ENCODE peak calls at places on chromosomes 2 and 18, in ten cellular contexts. X, M, J, U, E, Z, P, A, D and F are unnamed samples.

GRCh38 chr2:135792401-135793152 is 44.4 kb downstream of the LCT start:
- DNase-seq in X (no peak), M (no peak), J (no peak), U (no peak), E (no peak), Z (no peak), P (no peak), A (no peak), D (no peak), F (no peak)

GRCh38 chr2:202072737-202073396 is at the start of gene KIAA2012:
- DNase-seq in X (no peak), M (no peak), J (no peak), U (no peak), E (no peak), Z (no peak), P (no peak), A (no peak), D (no peak), F (no peak)

GRCh38 chr2:226977775-226978190 is 141.9 kb downstream of the RHBDD1 start:
- DNase-seq in X (no peak), M (peak), J (peak), U (no peak), E (peak), Z (peak), P (no peak), A (no peak), D (peak), F (peak)

GRCh38 chr18:8667846-8668245 is 37.5 kb upstream of the MTCL1 start:
- DNase-seq in X (no peak), M (no peak), J (peak), U (no peak), E (no peak), Z (peak), P (no peak), A (no peak), D (no peak), F (no peak)

GRCh38 chr2:30421551-30422436 is 25.3 kb upstream of the LCLAT1 start:
- DNase-seq in X (no peak), M (no peak), J (peak), U (no peak), E (peak), Z (peak), P (no peak), A (no peak), D (no peak), F (no peak)

GRCh38 chr2:236873666-236874065 is 212.0 kb upstream of the COPS8 start:
- DNase-seq in X (no peak), M (no peak), J (no peak), U (no peak), E (peak), Z (peak), P (no peak), A (no peak), D (no peak), F (no peak)

GRCh38 chr18:52402814-52403213 is 62.8 kb downstream of the DCC start:
- DNase-seq in X (no peak), M (no peak), J (no peak), U (no peak), E (no peak), Z (no peak), P (no peak), A (no peak), D (no peak), F (no peak)

GRCh38 chr2:190328748-190329147 is 9.1 kb upstream of the HIBCH start:
- DNase-seq in X (peak), M (peak), J (peak), U (no peak), E (no peak), Z (peak), P (no peak), A (no peak), D (no peak), F (no peak)

GRCh38 chr2:58449286-58450010 is 208.3 kb upstream of the FANCL start:
- DNase-seq in X (no peak), M (peak), J (no peak), U (no peak), E (no peak), Z (no peak), P (no peak), A (peak), D (no peak), F (no peak)

GRCh38 chr2:236393581-236393980 is 129.4 kb upstream of the ASB18 start:
- DNase-seq in X (no peak), M (no peak), J (no peak), U (no peak), E (no peak), Z (no peak), P (no peak), A (no peak), D (no peak), F (no peak)

GRCh38 chr2:177728920-177729319 is 336.3 kb downstream of the AGPS start:
- DNase-seq in X (no peak), M (no peak), J (no peak), U (no peak), E (no peak), Z (no peak), P (no peak), A (no peak), D (no peak), F (no peak)

GRCh38 chr2:241227635-241227993 is 39.1 kb downstream of the ANO7 start:
- DNase-seq in X (no peak), M (no peak), J (no peak), U (no peak), E (no peak), Z (no peak), P (no peak), A (no peak), D (no peak), F (no peak)

GRCh38 chr18:57523171-57523956 is 63.1 kb downstream of the FECH start:
- DNase-seq in X (no peak), M (no peak), J (no peak), U (no peak), E (no peak), Z (no peak), P (peak), A (no peak), D (no peak), F (no peak)

GRCh38 chr18:42047721-42048120 is 92.7 kb downstream of the PIK3C3 start:
- DNase-seq in X (peak), M (peak), J (peak), U (no peak), E (peak), Z (peak), P (no peak), A (no peak), D (no peak), F (no peak)

GRCh38 chr2:178829299-178829698 is 22.1 kb upstream of the TTN start:
- DNase-seq in X (no peak), M (no peak), J (peak), U (no peak), E (no peak), Z (peak), P (no peak), A (no peak), D (no peak), F (no peak)

GRCh38 chr18:43031169-43031568 is 84.3 kb downstream of the RIT2 start:
- DNase-seq in X (no peak), M (no peak), J (peak), U (no peak), E (no peak), Z (no peak), P (no peak), A (no peak), D (no peak), F (no peak)

GRCh38 chr2:201839727-201840126 is 33.4 kb downstream of the CDK15 start:
- DNase-seq in X (no peak), M (no peak), J (peak), U (no peak), E (no peak), Z (peak), P (no peak), A (no peak), D (no peak), F (no peak)

GRCh38 chr2:9763356-9764152 is 79.7 kb upstream of the TAF1B start:
- DNase-seq in X (peak), M (peak), J (no peak), U (no peak), E (no peak), Z (no peak), P (no peak), A (no peak), D (no peak), F (no peak)

DNA sequence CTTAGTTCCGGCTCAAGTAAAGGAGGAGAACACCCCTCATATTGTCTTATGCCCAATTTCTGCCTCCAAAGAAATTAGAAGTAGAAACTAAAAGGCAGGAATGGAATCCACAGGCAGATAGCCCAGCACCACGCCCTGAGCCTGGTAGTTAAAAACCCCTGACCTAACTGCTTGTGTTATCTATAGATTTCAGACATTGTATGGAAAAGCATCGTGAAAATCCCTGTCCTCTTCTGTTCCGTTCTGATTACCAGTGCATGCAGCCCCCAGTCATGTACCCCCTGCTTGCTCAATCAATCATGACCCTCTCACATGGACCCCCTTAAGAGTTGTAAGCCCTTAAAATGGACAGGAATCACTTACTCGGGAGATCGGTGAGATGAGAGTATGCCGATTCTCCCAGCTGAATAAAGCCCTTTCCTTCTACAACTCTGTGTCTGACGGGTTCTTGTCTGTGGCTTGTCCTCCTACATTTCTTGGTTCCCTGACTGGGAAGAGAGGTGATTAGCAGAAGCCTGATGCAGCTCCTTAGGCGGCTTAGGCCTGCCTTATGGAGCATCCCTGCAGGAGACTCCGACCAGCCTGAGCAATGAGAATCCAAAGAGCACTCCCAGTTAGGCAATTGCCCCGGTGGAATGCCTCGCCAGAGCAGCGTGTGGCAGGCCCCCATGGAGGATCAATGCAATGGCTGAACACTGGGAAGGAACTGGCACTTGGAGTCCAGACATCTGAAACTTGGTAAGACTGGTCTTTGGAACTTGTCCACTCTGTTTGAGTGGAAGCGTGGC is 362.6 kb upstream of the TCF4 start:
- DNase-seq in X (no peak), M (no peak), J (no peak), U (no peak), E (no peak), Z (no peak), P (no peak), A (no peak), D (no peak), F (no peak)
- TF ChIP-seq CTCF in X (no peak), M (no peak), J (no peak), U (no peak), E (no peak), Z (no peak), P (no peak), A (no peak), D (no peak), F (no peak)

GRCh38 chr18:70600225-70600925 is 311.5 kb downstream of the SOCS6 start:
- DNase-seq in X (no peak), M (no peak), J (no peak), U (no peak), E (no peak), Z (no peak), P (no peak), A (no peak), D (no peak), F (no peak)
- H3K4me3 ChIP-seq in X (no peak), M (no peak), J (no peak), U (no peak), E (no peak), Z (no peak), P (no peak), A (no peak), D (no peak), F (no peak)

GRCh38 chr2:170999654-171000053 is 70.6 kb downstream of the GORASP2 start:
- DNase-seq in X (no peak), M (no peak), J (no peak), U (no peak), E (no peak), Z (no peak), P (no peak), A (no peak), D (no peak), F (no peak)

GRCh38 chr2:170991398-170992185 is 62.5 kb downstream of the GORASP2 start:
- DNase-seq in X (no peak), M (no peak), J (no peak), U (no peak), E (no peak), Z (no peak), P (no peak), A (no peak), D (no peak), F (no peak)

GRCh38 chr2:170997893-170998477 is 68.9 kb downstream of the GORASP2 start:
- DNase-seq in X (no peak), M (no peak), J (no peak), U (no peak), E (no peak), Z (no peak), P (no peak), A (no peak), D (no peak), F (peak)

GRCh38 chr2:170996316-170996715 is 67.3 kb downstream of the GORASP2 start:
- DNase-seq in X (no peak), M (no peak), J (peak), U (no peak), E (no peak), Z (peak), P (no peak), A (no peak), D (no peak), F (no peak)
- TF ChIP-seq CTCF in X (no peak), M (no peak), J (peak), U (no peak), E (no peak), Z (peak), P (no peak), A (no peak), D (no peak), F (no peak)

GRCh38 chr18:77167276-77167675 is 34.7 kb upstream of the MBP start:
- DNase-seq in X (no peak), M (no peak), J (no peak), U (no peak), E (no peak), Z (no peak), P (no peak), A (no peak), D (no peak), F (no peak)
- H3K4me3 ChIP-seq in X (no peak), M (no peak), J (no peak), U (no peak), E (no peak), Z (no peak), P (no peak), A (no peak), D (no peak), F (no peak)

GRCh38 chr2:151729837-151730236 is 4.4 kb downstream of the NEB start:
- DNase-seq in X (no peak), M (no peak), J (no peak), U (no peak), E (no peak), Z (no peak), P (no peak), A (no peak), D (no peak), F (no peak)

GRCh38 chr2:151729416-151729811 is 4.9 kb downstream of the NEB start:
- DNase-seq in X (no peak), M (no peak), J (no peak), U (no peak), E (no peak), Z (no peak), P (no peak), A (no peak), D (no peak), F (no peak)

GRCh38 chr2:151730242-151730975 is 3.9 kb downstream of the NEB start:
- DNase-seq in X (no peak), M (no peak), J (peak), U (no peak), E (peak), Z (no peak), P (no peak), A (peak), D (no peak), F (no peak)

GRCh38 chr2:151727593-151728552 is 6.4 kb downstream of the NEB start:
- DNase-seq in X (no peak), M (no peak), J (no peak), U (no peak), E (no peak), Z (no peak), P (no peak), A (no peak), D (no peak), F (no peak)

GRCh38 chr2:151728736-151729415 is 5.4 kb downstream of the NEB start:
- DNase-seq in X (no peak), M (no peak), J (no peak), U (no peak), E (no peak), Z (no peak), P (no peak), A (no peak), D (no peak), F (no peak)
- TF ChIP-seq CTCF in X (no peak), M (peak), J (no peak), U (no peak), E (no peak), Z (no peak), P (no peak), A (no peak), D (no peak), F (no peak)

DNA sequence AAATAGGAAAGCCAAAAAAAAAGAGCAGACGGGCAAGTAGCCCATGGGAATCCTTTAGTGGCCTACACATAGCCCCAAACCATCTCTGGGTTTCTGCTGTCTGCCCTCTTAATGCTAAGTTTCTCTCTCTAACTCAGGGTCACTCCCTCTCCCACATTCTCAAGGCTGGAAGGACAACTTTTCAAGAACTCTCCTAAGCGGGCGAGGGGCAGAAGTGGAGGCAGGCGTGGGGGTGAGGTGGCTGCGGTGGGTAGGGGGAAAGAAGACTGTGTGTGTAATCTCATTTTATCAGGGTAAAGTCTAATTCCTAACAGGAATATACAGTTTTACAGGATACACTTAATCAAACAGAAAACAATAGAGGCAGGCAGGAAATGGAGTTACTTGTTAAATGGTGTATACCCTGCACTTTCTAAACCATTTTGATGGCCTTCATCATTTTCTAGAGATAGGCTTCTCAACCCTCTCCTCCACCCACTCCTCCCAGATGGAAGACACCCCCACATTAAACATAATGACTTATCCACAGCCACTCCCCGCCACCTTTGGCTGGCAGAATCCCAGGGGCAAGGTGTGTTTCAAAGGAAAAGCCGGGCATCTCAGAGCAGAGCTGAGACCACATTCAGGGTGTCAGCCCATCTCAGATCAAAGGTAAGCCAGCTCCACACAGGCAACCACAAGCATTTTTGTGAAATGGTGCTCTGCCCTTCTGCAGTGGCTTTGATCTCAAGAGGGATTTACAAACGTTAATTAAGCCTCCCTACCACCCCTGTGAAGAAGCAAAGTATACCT is 6.8 kb downstream of the SMAD7 start:
- DNase-seq in X (no peak), M (no peak), J (no peak), U (no peak), E (no peak), Z (no peak), P (peak), A (no peak), D (no peak), F (no peak)
- H3K4me3 ChIP-seq in X (peak), M (no peak), J (no peak), U (peak), E (no peak), Z (no peak), P (no peak), A (no peak), D (peak), F (no peak)

GRCh38 chr2:42794271-42795046 is 2.1 kb upstream of the HAAO start:
- DNase-seq in X (peak), M (no peak), J (peak), U (peak), E (no peak), Z (peak), P (no peak), A (peak), D (no peak), F (no peak)
- TF ChIP-seq CTCF in X (peak), M (no peak), J (peak), U (peak), E (no peak), Z (peak), P (no peak), A (peak), D (no peak), F (no peak)

GRCh38 chr2:187569571-187569970 is 15.3 kb upstream of the TFPI start:
- DNase-seq in X (no peak), M (no peak), J (no peak), U (no peak), E (no peak), Z (no peak), P (no peak), A (no peak), D (no peak), F (no peak)

GRCh38 chr2:187566266-187566665 is 12.0 kb upstream of the TFPI start:
- DNase-seq in X (no peak), M (no peak), J (no peak), U (no peak), E (no peak), Z (no peak), P (no peak), A (no peak), D (no peak), F (no peak)

GRCh38 chr2:187569042-187569441 is 14.8 kb upstream of the TFPI start:
- DNase-seq in X (no peak), M (no peak), J (no peak), U (no peak), E (no peak), Z (no peak), P (no peak), A (no peak), D (no peak), F (peak)

GRCh38 chr2:187566712-187567111 is 12.5 kb upstream of the TFPI start:
- DNase-seq in X (no peak), M (no peak), J (no peak), U (no peak), E (no peak), Z (no peak), P (no peak), A (no peak), D (no peak), F (no peak)

GRCh38 chr2:187567126-187567525 is 12.9 kb upstream of the TFPI start:
- DNase-seq in X (peak), M (no peak), J (peak), U (no peak), E (no peak), Z (peak), P (no peak), A (no peak), D (no peak), F (no peak)
- H3K4me3 ChIP-seq in X (no peak), M (no peak), J (no peak), U (no peak), E (no peak), Z (no peak), P (no peak), A (no peak), D (no peak), F (no peak)